ENCODE peak calls at places on chromosome 3, in ten cellular contexts. H is AG04450, Y is upper lobe of right lung, J is neural progenitor cell, Z is A673, C is brain microvascular endothelial cell, N is sigmoid colon, S is hepatocyte, V is transverse colon, T is IMR-90. U is an unnamed sample.

GRCh38 chr3:177367783-177368182 is 170.5 kb upstream of the TBL1XR1 start:
- DNase-seq in N (no peak), C (no peak), S (no peak), V (no peak), Z (peak; percentile 27), H (no peak), Y (no peak), T (no peak), J (no peak), U (no peak)

GRCh38 chr3:41419809-41420208 is 220.5 kb downstream of the CTNNB1 start:
- DNase-seq in V (no peak), Y (no peak), J (no peak), N (no peak), S (no peak), C (no peak), H (no peak), T (no peak), Z (no peak), U (no peak)

GRCh38 chr3:152400912-152401311 is 132.2 kb downstream of the MBNL1 start:
- DNase-seq in C (peak; percentile 69), Z (no peak), T (peak; percentile 94), H (peak; percentile 59), V (no peak), S (no peak), J (no peak), N (no peak), Y (no peak), U (no peak)

GRCh38 chr3:129045675-129046036 is 14.9 kb upstream of the GP9 start:
- DNase-seq in C (no peak), T (no peak), J (no peak), Y (no peak), Z (no peak), N (peak; percentile 65), V (no peak), S (no peak), H (no peak), U (peak; percentile 15)

GRCh38 chr3:58899953-58900298 is 149.9 kb downstream of the CFAP20DC start:
- DNase-seq in S (no peak), C (no peak), J (no peak), V (no peak), Y (no peak), H (no peak), Z (no peak), N (no peak), T (no peak), U (no peak)

GRCh38 chr3:95197661-95198060 is 1134.8 kb downstream of the NSUN3 start:
- DNase-seq in N (no peak), S (no peak), H (no peak), Y (no peak), J (no peak), C (no peak), Z (no peak), T (no peak), V (no peak), U (no peak)

GRCh38 chr3:178419078-178419477 is 117.2 kb upstream of the KCNMB2 start:
- DNase-seq in V (no peak), J (no peak), Z (no peak), N (no peak), T (peak; percentile 59), S (peak; percentile 29), C (peak; percentile 52), Y (no peak), H (no peak), U (no peak)

GRCh38 chr3:27796365-27796875 is 74.3 kb upstream of the EOMES start:
- DNase-seq in T (no peak), C (no peak), N (no peak), H (no peak), S (no peak), V (no peak), Y (no peak), Z (no peak), J (no peak), U (no peak)

GRCh38 chr3:117846238-117846637 is 1136.7 kb downstream of the TUSC7 start:
- DNase-seq in V (no peak), N (no peak), H (no peak), Y (no peak), T (no peak), Z (no peak), S (no peak), C (no peak), J (no peak), U (no peak)

GRCh38 chr3:126746395-126747177 is 42.5 kb downstream of the CHCHD6 start:
- DNase-seq in S (peak; percentile 60), H (no peak), Z (no peak), V (no peak), C (peak; percentile 83), J (no peak), N (no peak), T (peak; percentile 74), Y (peak; percentile 79), U (no peak)

GRCh38 chr3:13023251-13024055 is 49.8 kb downstream of the IQSEC1 start:
- DNase-seq in V (no peak), Z (no peak), T (peak; percentile 28), S (no peak), J (no peak), Y (peak; percentile 46), C (no peak), H (no peak), N (no peak), U (no peak)

GRCh38 chr3:168139947-168140346 is 44.2 kb upstream of the GOLIM4 start:
- DNase-seq in Z (no peak), T (peak; percentile 6), N (no peak), V (no peak), S (no peak), C (no peak), Y (no peak), H (no peak), J (no peak), U (no peak)

GRCh38 chr3:186931487-186932280 is 1.4 kb downstream of the ST6GAL1 start:
- DNase-seq in V (peak; percentile 64), H (no peak), T (peak; percentile 63), C (peak; percentile 42), Z (peak; percentile 53), Y (peak; percentile 82), J (peak; percentile 44), S (peak; percentile 79), N (no peak), U (peak; percentile 79)

GRCh38 chr3:196406806-196407470 is 25.3 kb downstream of the UBXN7 start:
- DNase-seq in H (peak; percentile 63), S (peak; percentile 65), V (no peak), J (no peak), C (peak; percentile 68), Y (no peak), N (no peak), T (peak; percentile 86), Z (peak; percentile 63), U (no peak)

GRCh38 chr3:115790759-115791158 is 167.4 kb downstream of the GAP43 start:
- DNase-seq in Z (peak; percentile 81), T (peak; percentile 99), N (no peak), C (peak; percentile 98), J (no peak), Y (no peak), H (peak; percentile 83), S (peak; percentile 79), V (no peak), U (peak; percentile 45)

GRCh38 chr3:110583373-110583935 is 488.2 kb upstream of the NECTIN3 start:
- DNase-seq in T (peak; percentile 41), N (no peak), J (peak; percentile 48), Z (no peak), V (no peak), C (no peak), Y (no peak), H (no peak), S (no peak), U (no peak)

GRCh38 chr3:148884261-148884660 is 19.2 kb downstream of the CPA3 start:
- DNase-seq in N (no peak), H (no peak), J (no peak), Y (no peak), C (no peak), Z (no peak), T (peak; percentile 43), V (no peak), S (no peak), U (no peak)
- H3K27ac ChIP-seq in N (no peak overlapping the region), H (no peak overlapping the region), J (no peak overlapping the region), Y (no peak overlapping the region), C (peak overlapping the region; percentile 47), Z (no peak overlapping the region), T (no peak overlapping the region), V (no peak overlapping the region), S (no peak overlapping the region), U (no peak overlapping the region)

GRCh38 chr3:1998739-1999138 is 99.9 kb upstream of the CNTN4 start:
- DNase-seq in T (no peak), Z (no peak), Y (no peak), N (no peak), V (no peak), J (no peak), C (no peak), H (no peak), S (no peak), U (no peak)

GRCh38 chr3:2001306-2002108 is 97.2 kb upstream of the CNTN4 start:
- DNase-seq in Z (no peak), T (no peak), S (no peak), Y (no peak), C (no peak), N (no peak), V (no peak), J (no peak), H (no peak), U (no peak)
- H3K4me3 ChIP-seq in Z (no peak overlapping the region), T (no peak overlapping the region), S (no peak overlapping the region), Y (no peak overlapping the region), C (no peak overlapping the region), N (no peak overlapping the region), V (no peak overlapping the region), J (no peak overlapping the region), H (no peak overlapping the region), U (no peak overlapping the region)

GRCh38 chr3:185822957-185823279 is 1.9 kb downstream of the IGF2BP2 start:
- DNase-seq in T (no peak), Z (no peak), S (no peak), V (no peak), J (no peak), C (no peak), Y (no peak), H (no peak), N (no peak), U (no peak)
- H3K27me3 ChIP-seq in T (no peaks in the 10 kb centered on the region), Z (no peaks in the 10 kb centered on the region), S (no peaks in the 10 kb centered on the region), V (peaks cover 66% of the 10 kb centered on the region), J (no peaks in the 10 kb centered on the region), C (no peaks in the 10 kb centered on the region), Y (peaks cover 25% of the 10 kb centered on the region), H (no peaks in the 10 kb centered on the region), N (peaks cover 89% of the 10 kb centered on the region), U (peaks cover 47% of the 10 kb centered on the region)

GRCh38 chr3:112689385-112689784 is 48.4 kb upstream of the CCDC80 start:
- DNase-seq in Z (no peak), H (no peak), J (no peak), C (no peak), T (no peak), N (no peak), S (no peak), Y (no peak), V (no peak), U (no peak)

GRCh38 chr3:112687214-112687613 is 46.3 kb upstream of the CCDC80 start:
- DNase-seq in S (no peak), V (no peak), C (no peak), Y (no peak), N (no peak), Z (no peak), H (no peak), T (no peak), J (peak; percentile 3), U (no peak)

GRCh38 chr3:112688819-112689218 is 47.9 kb upstream of the CCDC80 start:
- DNase-seq in J (no peak), N (no peak), V (no peak), T (no peak), Y (no peak), Z (no peak), C (no peak), S (peak; percentile 14), H (no peak), U (no peak)

GRCh38 chr3:112687621-112688020 is 46.7 kb upstream of the CCDC80 start:
- DNase-seq in Y (no peak), J (no peak), Z (no peak), V (no peak), H (no peak), N (no peak), S (no peak), T (no peak), C (no peak), U (no peak)

GRCh38 chr3:112688085-112688769 is 47.3 kb upstream of the CCDC80 start:
- DNase-seq in J (no peak), N (no peak), H (no peak), V (no peak), Y (no peak), T (no peak), C (no peak), S (no peak), Z (no peak), U (no peak)
- H3K27ac ChIP-seq in J (no peak overlapping the region), N (no peak overlapping the region), H (no peak overlapping the region), V (no peak overlapping the region), Y (no peak overlapping the region), T (no peak overlapping the region), C (no peak overlapping the region), S (peak overlapping the region; percentile 25), Z (no peak overlapping the region), U (no peak overlapping the region)